ENCODE peak calls at places on chromosomes 6 and 20, in five cellular contexts. One of them, this sample, is unnamed. For H3K36me3 and H3K4me1, the result is how much of the 10 kb centered on the place peaks cover.

GRCh38 chr6:19851273-19852089 is 14.3 kb downstream of the ID4 start:
- DNase-seq in fibroblast of lung: peak
- DNase-seq in neural progenitor cell: peak
- DNase-seq in uterus: peak
- DNase-seq in DND-41: no peak
- DNase-seq in this sample: no peak

GRCh38 chr20:11454966-11455799 is 462.5 kb upstream of the BTBD3 start:
- DNase-seq in fibroblast of lung: peak
- DNase-seq in neural progenitor cell: no peak
- DNase-seq in uterus: no peak
- DNase-seq in DND-41: no peak
- DNase-seq in this sample: no peak

GRCh38 chr6:108166664-108167448 is 1.0 kb downstream of the NR2E1 start:
- DNase-seq in fibroblast of lung: no peak
- DNase-seq in neural progenitor cell: peak
- DNase-seq in uterus: no peak
- DNase-seq in DND-41: no peak
- DNase-seq in this sample: no peak

GRCh38 chr20:63700199-63701050 is 4.0 kb downstream of the TNFRSF6B start:
- DNase-seq in fibroblast of lung: no peak
- DNase-seq in neural progenitor cell: no peak
- DNase-seq in uterus: peak
- DNase-seq in DND-41: no peak
- DNase-seq in this sample: no peak

GRCh38 chr6:41462980-41463930 is 82.9 kb upstream of the FOXP4 start:
- DNase-seq in fibroblast of lung: peak
- DNase-seq in neural progenitor cell: no peak
- DNase-seq in uterus: peak
- DNase-seq in DND-41: no peak
- DNase-seq in this sample: no peak

GRCh38 chr6:145531032-145531431 is 204.3 kb downstream of the EPM2A start:
- DNase-seq in fibroblast of lung: no peak
- DNase-seq in neural progenitor cell: no peak
- DNase-seq in uterus: no peak
- DNase-seq in DND-41: no peak
- DNase-seq in this sample: no peak

GRCh38 chr6:5059036-5059896 is 25.9 kb upstream of the PPP1R3G start:
- DNase-seq in fibroblast of lung: no peak
- DNase-seq in neural progenitor cell: no peak
- DNase-seq in uterus: no peak
- DNase-seq in DND-41: no peak
- DNase-seq in this sample: no peak

GRCh38 chr6:134175532-134176282 is 123.3 kb upstream of the SLC2A12 start:
- DNase-seq in fibroblast of lung: peak
- DNase-seq in neural progenitor cell: peak
- DNase-seq in uterus: peak
- DNase-seq in DND-41: no peak
- DNase-seq in this sample: peak

GRCh38 chr6:118551063-118551672 is 3.1 kb downstream of the PLN start:
- DNase-seq in fibroblast of lung: peak
- DNase-seq in neural progenitor cell: peak
- DNase-seq in uterus: no peak
- DNase-seq in DND-41: peak
- DNase-seq in this sample: no peak

GRCh38 chr20:59253779-59254319 is 46.6 kb upstream of the EDN3 start:
- DNase-seq in fibroblast of lung: no peak
- DNase-seq in neural progenitor cell: peak
- DNase-seq in uterus: no peak
- DNase-seq in DND-41: peak
- DNase-seq in this sample: no peak

GRCh38 chr6:83169511-83169910 is 23.6 kb downstream of the PGM3 start:
- DNase-seq in fibroblast of lung: peak
- DNase-seq in neural progenitor cell: no peak
- DNase-seq in uterus: no peak
- DNase-seq in DND-41: no peak
- DNase-seq in this sample: no peak

GRCh38 chr6:83168556-83168955 is 24.5 kb downstream of the PGM3 start:
- DNase-seq in fibroblast of lung: no peak
- DNase-seq in neural progenitor cell: no peak
- DNase-seq in uterus: no peak
- DNase-seq in DND-41: no peak
- DNase-seq in this sample: no peak

GRCh38 chr6:83169096-83169495 is 24.0 kb downstream of the PGM3 start:
- DNase-seq in fibroblast of lung: no peak
- DNase-seq in neural progenitor cell: no peak
- DNase-seq in uterus: no peak
- DNase-seq in DND-41: no peak
- DNase-seq in this sample: no peak

DNA sequence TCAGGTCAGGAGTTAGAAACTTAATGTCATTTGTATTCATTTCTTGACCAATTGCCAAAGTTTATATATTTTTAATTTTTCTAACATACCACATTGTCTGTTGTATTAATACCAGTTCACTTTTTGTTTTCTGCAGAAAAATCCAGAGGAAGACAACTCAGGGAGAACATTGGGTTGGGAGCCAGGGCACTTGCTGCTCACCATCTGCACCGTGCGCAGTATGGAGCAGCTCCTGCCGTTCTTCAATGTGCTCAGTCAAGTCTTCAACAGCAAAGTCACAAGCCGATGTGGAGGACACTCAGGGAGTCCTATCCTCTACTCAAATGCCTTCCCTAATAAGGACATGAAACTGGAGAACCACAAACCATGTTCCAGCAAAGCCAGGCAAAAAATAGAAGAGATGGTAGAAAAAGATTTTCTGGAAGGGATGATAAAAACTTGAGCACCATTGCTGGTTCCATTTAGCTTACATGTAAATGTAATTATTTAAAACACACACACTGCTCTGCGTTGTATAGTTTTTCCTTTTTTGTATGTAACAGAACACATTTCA is 25.3 kb downstream of the PGM3 start:
- DNase-seq in fibroblast of lung: no peak
- DNase-seq in neural progenitor cell: no peak
- DNase-seq in uterus: no peak
- DNase-seq in DND-41: no peak
- DNase-seq in this sample: no peak
- H3K36me3 ChIP-seq in fibroblast of lung: under half
- H3K36me3 ChIP-seq in neural progenitor cell: under half
- H3K36me3 ChIP-seq in uterus: under half
- H3K36me3 ChIP-seq in DND-41: half or more
- H3K36me3 ChIP-seq in this sample: under half

DNA sequence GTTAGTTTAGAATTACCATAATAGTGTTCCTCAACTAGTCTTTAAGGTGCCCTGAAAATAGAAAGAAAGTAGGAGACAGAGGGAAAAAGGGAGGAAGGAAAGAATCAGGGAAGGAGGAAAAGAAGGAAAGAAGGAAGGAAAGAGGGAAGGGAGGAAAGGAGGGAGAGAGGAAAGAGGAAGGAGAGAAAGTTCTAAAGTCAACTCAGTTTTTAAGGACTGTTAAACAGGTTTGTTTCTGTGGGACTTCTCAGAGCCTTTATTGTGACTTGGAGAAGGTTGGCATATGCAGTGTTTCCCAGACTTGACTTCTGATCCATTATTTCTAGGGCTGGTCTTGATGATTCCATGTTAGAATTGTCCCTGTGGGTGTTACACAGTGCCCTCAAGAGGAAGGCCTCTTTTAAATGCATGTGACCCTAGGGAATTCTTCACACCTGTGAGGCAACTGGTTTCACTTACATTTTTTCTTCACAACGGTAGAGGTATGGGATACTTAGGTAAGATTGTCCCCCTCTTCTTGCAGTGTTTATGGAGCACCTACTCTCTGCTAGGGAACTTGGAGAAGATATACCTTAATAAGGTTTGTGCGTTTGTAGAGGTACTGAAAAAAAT is 132.7 kb upstream of the GMDS start:
- DNase-seq in fibroblast of lung: no peak
- DNase-seq in neural progenitor cell: no peak
- DNase-seq in uterus: no peak
- DNase-seq in DND-41: no peak
- DNase-seq in this sample: no peak
- H3K4me1 ChIP-seq in fibroblast of lung: under half
- H3K4me1 ChIP-seq in neural progenitor cell: under half
- H3K4me1 ChIP-seq in uterus: under half
- H3K4me1 ChIP-seq in DND-41: under half
- H3K4me1 ChIP-seq in this sample: under half

DNA sequence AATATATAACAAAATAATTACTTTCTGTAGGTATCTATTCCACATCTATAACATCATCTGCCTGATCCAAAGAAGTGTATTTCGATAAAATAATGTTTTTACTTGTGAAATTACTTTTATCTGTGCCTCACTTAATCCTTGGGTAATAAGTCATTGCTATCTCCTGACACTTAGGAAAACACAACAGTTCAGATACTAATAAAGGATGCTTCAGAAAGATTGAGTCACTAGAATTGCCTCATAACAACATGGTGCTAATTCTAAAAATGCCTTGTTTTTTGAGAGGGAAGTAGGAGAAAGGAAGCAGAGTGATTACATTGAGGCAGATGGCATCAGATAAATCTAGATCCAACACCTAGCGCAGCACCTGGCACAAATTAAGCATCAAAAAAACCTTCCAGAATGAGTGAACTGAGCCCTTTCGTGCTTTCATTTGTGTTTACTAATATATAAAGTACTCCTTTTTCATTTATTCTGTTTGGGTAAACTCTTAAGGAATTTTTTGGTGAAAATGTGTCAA is 69.0 kb downstream of the NCOA7 start:
- DNase-seq in fibroblast of lung: no peak
- DNase-seq in neural progenitor cell: no peak
- DNase-seq in uterus: no peak
- DNase-seq in DND-41: no peak
- DNase-seq in this sample: no peak
- H3K4me3 ChIP-seq in fibroblast of lung: no peak
- H3K4me3 ChIP-seq in neural progenitor cell: no peak
- H3K4me3 ChIP-seq in uterus: no peak
- H3K4me3 ChIP-seq in DND-41: no peak
- H3K4me3 ChIP-seq in this sample: no peak

GRCh38 chr20:31751126-31751525 is 12.0 kb downstream of the TPX2 start:
- DNase-seq in fibroblast of lung: peak
- DNase-seq in neural progenitor cell: no peak
- DNase-seq in uterus: no peak
- DNase-seq in DND-41: no peak
- DNase-seq in this sample: no peak
- H3K36me3 ChIP-seq in fibroblast of lung: under half
- H3K36me3 ChIP-seq in neural progenitor cell: under half
- H3K36me3 ChIP-seq in uterus: under half
- H3K36me3 ChIP-seq in DND-41: half or more
- H3K36me3 ChIP-seq in this sample: under half

DNA sequence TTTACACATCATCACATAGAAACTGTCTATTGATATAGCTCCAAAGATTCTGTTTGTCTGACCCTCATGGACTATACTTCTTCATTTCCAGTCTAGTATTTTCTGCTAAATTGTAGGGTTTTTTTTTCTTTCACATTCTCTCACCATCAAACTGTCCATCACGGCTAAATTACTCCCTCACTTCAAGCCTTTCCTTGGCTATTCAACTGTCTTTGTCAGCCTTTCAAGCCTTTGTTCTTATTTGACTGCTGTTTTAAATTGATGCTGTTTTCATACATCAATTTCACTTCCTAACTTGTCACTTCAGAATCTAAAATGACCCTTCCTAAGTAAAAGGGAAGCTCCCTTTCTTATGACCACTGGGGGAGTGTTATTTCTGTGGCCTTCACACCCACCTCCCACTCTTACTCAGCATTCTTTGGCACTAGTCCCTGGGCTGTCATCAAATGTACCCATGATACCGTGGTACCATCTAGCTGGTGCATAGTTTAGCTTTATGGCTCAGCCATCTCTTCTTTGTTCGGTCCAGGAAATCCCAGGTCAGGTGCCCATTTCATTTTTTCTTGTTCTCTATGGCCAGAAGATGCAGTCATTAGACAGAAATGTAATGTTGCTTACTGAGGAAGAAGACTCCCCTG is 8.6 kb downstream of the GJA1 start:
- DNase-seq in fibroblast of lung: peak
- DNase-seq in neural progenitor cell: no peak
- DNase-seq in uterus: no peak
- DNase-seq in DND-41: no peak
- DNase-seq in this sample: no peak
- H3K4me1 ChIP-seq in fibroblast of lung: under half
- H3K4me1 ChIP-seq in neural progenitor cell: under half
- H3K4me1 ChIP-seq in uterus: under half
- H3K4me1 ChIP-seq in DND-41: under half
- H3K4me1 ChIP-seq in this sample: under half

GRCh38 chr6:36743538-36744441 is 46.2 kb downstream of the RAB44 start:
- DNase-seq in fibroblast of lung: no peak
- DNase-seq in neural progenitor cell: no peak
- DNase-seq in uterus: no peak
- DNase-seq in DND-41: no peak
- DNase-seq in this sample: no peak
- H3K4me3 ChIP-seq in fibroblast of lung: no peak
- H3K4me3 ChIP-seq in neural progenitor cell: no peak
- H3K4me3 ChIP-seq in uterus: no peak
- H3K4me3 ChIP-seq in DND-41: no peak
- H3K4me3 ChIP-seq in this sample: no peak

DNA sequence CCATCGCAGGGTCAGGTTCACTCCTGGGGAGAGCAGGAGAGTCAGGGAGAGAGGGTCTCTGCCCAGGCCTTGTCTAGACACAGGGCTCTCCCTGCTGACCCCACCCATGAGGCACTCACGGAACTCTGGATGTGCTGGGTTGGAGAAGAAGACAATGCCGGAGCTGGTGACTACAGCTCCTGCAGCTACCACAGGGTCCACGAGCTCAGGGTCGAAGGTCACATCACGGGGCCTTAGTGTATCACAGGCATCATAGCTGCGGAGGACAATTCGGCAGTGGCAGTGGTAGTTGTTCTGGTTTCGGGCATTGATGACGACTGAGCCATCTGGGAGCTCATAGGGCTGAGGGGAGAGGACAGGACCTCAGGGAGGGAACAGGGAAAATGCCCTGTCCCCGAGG is 2.7 kb downstream of the NEU1 start:
- DNase-seq in fibroblast of lung: no peak
- DNase-seq in neural progenitor cell: no peak
- DNase-seq in uterus: no peak
- DNase-seq in DND-41: no peak
- DNase-seq in this sample: no peak
- H3K36me3 ChIP-seq in fibroblast of lung: under half
- H3K36me3 ChIP-seq in neural progenitor cell: under half
- H3K36me3 ChIP-seq in uterus: under half
- H3K36me3 ChIP-seq in DND-41: under half
- H3K36me3 ChIP-seq in this sample: under half

GRCh38 chr20:47349365-47350180 is 6.9 kb downstream of the ZMYND8 start:
- DNase-seq in fibroblast of lung: peak
- DNase-seq in neural progenitor cell: peak
- DNase-seq in uterus: no peak
- DNase-seq in DND-41: no peak
- DNase-seq in this sample: no peak
- H3K4me1 ChIP-seq in fibroblast of lung: under half
- H3K4me1 ChIP-seq in neural progenitor cell: half or more
- H3K4me1 ChIP-seq in uterus: under half
- H3K4me1 ChIP-seq in DND-41: half or more
- H3K4me1 ChIP-seq in this sample: half or more

GRCh38 chr6:36141091-36141490 is 10.8 kb downstream of the MAPK13 start:
- DNase-seq in fibroblast of lung: no peak
- DNase-seq in neural progenitor cell: no peak
- DNase-seq in uterus: no peak
- DNase-seq in DND-41: no peak
- DNase-seq in this sample: no peak
- H3K4me3 ChIP-seq in fibroblast of lung: no peak
- H3K4me3 ChIP-seq in neural progenitor cell: no peak
- H3K4me3 ChIP-seq in uterus: no peak
- H3K4me3 ChIP-seq in DND-41: no peak
- H3K4me3 ChIP-seq in this sample: no peak

This sample was measured in CD8-positive, alpha-beta T cell.